ENCODE peak calls at places on chromosomes 5 and 9, in nine cellular contexts. R is mesendoderm, J is HCT116, U is fibroblast of lung, Z is cardiac muscle cell, S is H1, E is tibial artery, K is hepatocyte, M is GM12878. W is an unnamed sample. For H3K36me3, the result is how much of the 10 kb centered on the place peaks cover.

GRCh38 chr5:143143973-143144372 is 259.5 kb downstream of the NR3C1 start:
- DNase-seq in E (no peak), J (no peak), Z (no peak), K (no peak), M (no peak), R (no peak), S (no peak), U (peak), W (no peak)

GRCh38 chr5:29950416-29951145 is 1242.9 kb upstream of the CDH6 start:
- DNase-seq in S (no peak), U (no peak), Z (no peak), J (no peak), E (no peak), K (no peak), R (no peak), M (no peak), W (no peak)

GRCh38 chr5:90983748-90984147 is 399.4 kb downstream of the ARRDC3 start:
- DNase-seq in U (peak), Z (no peak), M (no peak), S (no peak), J (no peak), E (no peak), R (no peak), K (no peak), W (no peak)

GRCh38 chr5:133359861-133360260 is 252.5 kb downstream of the FSTL4 start:
- DNase-seq in M (no peak), U (no peak), E (no peak), J (no peak), S (no peak), K (no peak), R (no peak), Z (no peak), W (no peak)

GRCh38 chr5:2310946-2311345 is 428.2 kb upstream of the IRX4 start:
- DNase-seq in Z (no peak), S (no peak), U (no peak), M (no peak), E (no peak), K (no peak), J (no peak), R (no peak), W (no peak)

GRCh38 chr5:132396589-132397001 is 27.1 kb downstream of the SLC22A5 start:
- DNase-seq in S (no peak), K (no peak), E (no peak), Z (no peak), M (no peak), J (no peak), U (no peak), R (peak), W (no peak)

GRCh38 chr5:68745459-68745858 is 348.4 kb upstream of the SLC30A5 start:
- DNase-seq in M (no peak), Z (peak), U (no peak), E (no peak), J (no peak), S (no peak), K (no peak), R (no peak), W (no peak)

GRCh38 chr9:111161015-111161415 is 122.7 kb upstream of the LPAR1 start:
- DNase-seq in M (no peak), S (no peak), Z (peak), J (no peak), K (no peak), U (peak), E (no peak), R (no peak), W (no peak)

GRCh38 chr9:98991981-98992884 is 48.5 kb downstream of the COL15A1 start:
- DNase-seq in Z (no peak), M (no peak), E (no peak), U (no peak), J (no peak), K (no peak), R (no peak), S (no peak), W (no peak)

DNA sequence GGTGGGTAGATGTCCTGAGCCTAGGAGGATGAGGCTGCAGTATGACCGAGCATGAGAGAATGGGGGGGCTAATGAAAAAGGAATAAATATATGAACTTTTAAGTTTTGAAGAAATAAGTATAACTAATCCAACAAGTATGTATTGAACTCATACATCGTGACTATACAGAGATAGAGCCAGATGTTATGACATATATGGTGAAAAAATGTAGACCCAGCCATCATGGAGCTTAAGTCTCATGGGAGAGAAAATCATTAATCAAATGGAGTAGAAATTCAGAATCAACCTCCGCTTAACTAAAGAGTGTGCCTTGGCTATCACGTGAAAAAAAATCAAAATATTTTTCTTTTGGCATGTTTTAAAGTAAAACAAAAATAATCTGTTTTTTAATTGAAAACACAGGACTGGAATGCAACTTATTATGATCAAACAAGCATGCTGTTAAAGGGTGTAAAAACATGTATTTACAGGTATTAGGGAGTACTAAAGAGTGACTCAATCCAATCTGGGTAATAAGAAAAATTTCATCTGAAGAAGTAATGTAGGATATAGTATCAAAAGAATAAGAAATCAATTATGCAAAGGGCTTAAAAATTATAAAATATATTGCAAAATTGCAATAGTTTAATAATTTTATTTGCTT is 868.5 kb upstream of the NUDT12 start:
- DNase-seq in Z (no peak), S (no peak), E (no peak), R (no peak), K (no peak), M (no peak), J (no peak), U (no peak), W (no peak)
- H3K36me3 ChIP-seq in Z (under half), S (under half), E (under half), R (under half), K (under half), M (under half), J (under half), U (under half), W (under half)

DNA sequence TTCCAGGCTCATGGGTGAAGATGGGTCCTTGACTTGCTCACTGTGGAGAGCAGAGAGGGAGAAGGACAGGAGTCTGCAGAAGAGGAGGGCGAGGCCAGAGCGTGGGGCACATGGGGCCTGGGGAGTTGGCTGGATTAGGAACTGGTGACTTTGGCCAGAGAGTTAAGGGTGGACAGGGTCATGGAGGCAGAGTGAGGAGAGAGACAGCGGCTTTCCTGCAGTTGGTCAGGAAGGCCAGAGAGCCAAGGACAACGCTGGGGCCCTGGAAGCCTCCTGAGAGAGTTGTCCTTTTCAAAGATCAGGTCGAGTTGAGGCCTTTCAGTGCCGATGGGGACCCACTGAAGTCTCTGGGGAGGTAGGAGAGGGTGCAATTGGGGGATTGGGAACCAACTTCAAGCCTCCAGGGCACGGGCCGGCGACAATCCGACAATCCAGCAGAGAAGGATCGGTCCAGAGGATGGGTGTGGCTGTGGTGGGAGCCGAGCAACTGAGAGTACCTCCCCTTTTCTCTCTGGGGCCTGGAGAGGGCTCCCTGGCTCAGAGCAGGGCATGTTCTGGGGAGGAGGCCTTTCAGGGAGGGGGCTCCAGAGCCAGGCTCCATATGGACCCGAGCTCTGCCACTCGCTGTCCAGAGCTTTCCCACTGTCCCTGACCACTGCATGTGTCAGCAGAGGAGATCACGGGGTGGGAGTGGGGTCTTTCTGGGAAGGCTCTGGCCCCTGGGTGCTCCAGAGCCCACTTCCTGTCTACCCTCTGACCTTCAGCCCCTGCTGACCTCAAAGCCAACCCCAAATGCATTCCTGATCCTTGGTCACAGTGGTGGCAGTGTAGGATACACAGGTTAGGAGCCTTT is 7.5 kb upstream of the PHYHD1 start:
- DNase-seq in M (no peak), Z (no peak), S (no peak), E (no peak), J (no peak), R (no peak), K (no peak), U (no peak), W (no peak)
- H3K4me3 ChIP-seq in M (no peak), Z (no peak), S (no peak), E (no peak), J (no peak), R (no peak), K (no peak), U (no peak), W (no peak)

DNA sequence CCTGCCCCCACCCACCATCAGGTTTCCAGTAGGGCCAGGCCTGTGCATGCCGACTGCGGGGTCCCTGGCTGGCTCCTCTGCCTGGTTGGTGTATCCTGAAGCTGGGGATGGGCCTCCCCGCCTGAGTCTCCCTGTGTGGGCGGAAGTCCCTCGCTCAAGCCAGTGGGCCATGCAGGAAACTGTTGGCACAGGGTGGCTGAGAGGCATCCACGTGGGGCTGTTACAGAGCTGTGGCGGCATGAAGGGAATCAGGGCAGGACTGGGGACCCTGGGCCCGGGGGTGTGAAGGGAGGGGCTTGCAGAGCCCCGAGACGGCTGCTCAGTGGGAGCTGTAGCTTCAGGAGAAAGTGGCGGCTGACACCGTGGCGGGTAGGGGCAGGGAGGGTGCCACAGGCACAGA is 88.8 kb downstream of the RXRA start:
- DNase-seq in K (no peak), J (no peak), M (no peak), U (no peak), S (no peak), R (no peak), E (no peak), Z (no peak), W (no peak)
- H3K36me3 ChIP-seq in K (under half), J (under half), M (under half), U (under half), S (under half), R (under half), E (under half), Z (under half), W (under half)

GRCh38 chr9:20642045-20642444 is 19.7 kb upstream of the MLLT3 start:
- DNase-seq in U (no peak), K (no peak), J (no peak), R (no peak), Z (no peak), E (no peak), S (no peak), M (no peak), W (no peak)
- H3K4me3 ChIP-seq in U (no peak), K (no peak), J (no peak), R (no peak), Z (no peak), E (no peak), S (no peak), M (no peak), W (no peak)

GRCh38 chr9:95085036-95085770 is 232.3 kb downstream of the FANCC start:
- DNase-seq in Z (no peak), R (no peak), M (no peak), U (no peak), J (no peak), K (no peak), E (no peak), S (no peak), W (no peak)

GRCh38 chr9:95087659-95088242 is 229.8 kb downstream of the FANCC start:
- DNase-seq in E (no peak), J (no peak), Z (no peak), U (no peak), R (no peak), K (no peak), M (no peak), S (no peak), W (no peak)

GRCh38 chr9:95085861-95086563 is 231.5 kb downstream of the FANCC start:
- DNase-seq in K (no peak), Z (no peak), U (no peak), E (no peak), R (no peak), S (no peak), J (no peak), M (no peak), W (no peak)

GRCh38 chr9:95088421-95089161 is 228.9 kb downstream of the FANCC start:
- DNase-seq in Z (no peak), K (no peak), M (no peak), R (no peak), J (no peak), E (no peak), S (no peak), U (peak), W (no peak)

GRCh38 chr9:95086564-95086955 is 230.9 kb downstream of the FANCC start:
- DNase-seq in M (no peak), J (no peak), E (no peak), S (no peak), R (no peak), K (no peak), U (no peak), Z (no peak), W (no peak)
- H3K36me3 ChIP-seq in M (under half), J (under half), E (half or more), S (under half), R (under half), K (under half), U (under half), Z (under half), W (under half)

W was measured in small intestine.